ENCODE peak calls at places on chromosome 21, in four cellular contexts. K is kidney glomerular epithelial cell, Y is thoracic aorta, H is bronchial epithelial cell. Q is an unnamed sample.

GRCh38 chr21:45026833-45027232 is 47.5 kb upstream of the ADARB1 start:
- DNase-seq in K (no peak), Y (no peak), H (no peak), Q (no peak)

GRCh38 chr21:37916795-37917142 is 512 bp upstream of the KCNJ6 start:
- DNase-seq in K (no peak), Y (no peak), H (no peak), Q (peak)

GRCh38 chr21:14603202-14603601 is 57.1 kb upstream of the SAMSN1 start:
- DNase-seq in K (peak), Y (no peak), H (peak), Q (peak)

GRCh38 chr21:39481886-39482285 is 30.1 kb downstream of the SH3BGR start:
- DNase-seq in K (no peak), Y (no peak), H (no peak), Q (no peak)

GRCh38 chr21:31886896-31887595 is 14.2 kb downstream of the HUNK start:
- DNase-seq in K (no peak), Y (no peak), H (no peak), Q (no peak)

GRCh38 chr21:15063821-15064575 is 802 bp downstream of the NRIP1 start:
- DNase-seq in K (peak), Y (no peak), H (peak), Q (peak)

GRCh38 chr21:16534408-16535099 is 804.8 kb downstream of the USP25 start:
- DNase-seq in K (no peak), Y (no peak), H (peak), Q (peak)

GRCh38 chr21:28856588-28857250 is 136.0 kb downstream of the LTN1 start:
- DNase-seq in K (peak), Y (no peak), H (no peak), Q (peak)

GRCh38 chr21:42696516-42697040 is 43.2 kb downstream of the PDE9A start:
- DNase-seq in K (no peak), Y (no peak), H (no peak), Q (no peak)

GRCh38 chr21:38807481-38807880 is 1.8 kb downstream of the ETS2 start:
- DNase-seq in K (no peak), Y (no peak), H (no peak), Q (no peak)

GRCh38 chr21:32403201-32403701 is 9.3 kb upstream of the EVA1C start:
- DNase-seq in K (peak), Y (no peak), H (peak), Q (peak)